ENCODE peak calls at places on chromosome 22, in five cellular contexts. Q is fibroblast of mammary gland, P is mucosa of descending colon, R is endodermal cell, M is BJ. K is an unnamed sample.

GRCh38 chr22:26617251-26618199 is at the start of gene CRYBB1:
- DNase-seq in Q (peak; percentile 23), P (no peak), R (peak; percentile 72), M (peak; percentile 7), K (no peak)

GRCh38 chr22:33109532-33110148 is 51.5 kb upstream of the SYN3 start:
- DNase-seq in Q (no peak), P (no peak), R (no peak), M (no peak), K (no peak)

GRCh38 chr22:40030026-40030756 is 35.4 kb downstream of the FAM83F start:
- DNase-seq in Q (no peak), P (no peak), R (no peak), M (no peak), K (no peak)

GRCh38 chr22:23353004-23353403 is 172.7 kb downstream of the BCR start:
- DNase-seq in Q (no peak), P (no peak), R (no peak), M (no peak), K (no peak)

GRCh38 chr22:47340851-47341436 is 578.5 kb downstream of the TBC1D22A start:
- DNase-seq in Q (peak; percentile 6), P (no peak), R (no peak), M (no peak), K (no peak)

GRCh38 chr22:47123827-47124442 is 361.5 kb downstream of the TBC1D22A start:
- DNase-seq in Q (no peak), P (no peak), R (no peak), M (no peak), K (no peak)

GRCh38 chr22:31692186-31692886 is 30.3 kb upstream of the PISD start:
- DNase-seq in Q (peak; percentile 70), P (no peak), R (no peak), M (no peak), K (no peak)

GRCh38 chr22:45077286-45077685 is 67.5 kb upstream of the PHF21B start:
- DNase-seq in Q (no peak), P (no peak), R (no peak), M (no peak), K (no peak)

GRCh38 chr22:42685941-42686666 is 34.6 kb downstream of the A4GALT start:
- DNase-seq in Q (no peak), P (no peak), R (no peak), M (no peak), K (no peak)

GRCh38 chr22:43944670-43945430 is 10.4 kb upstream of the SAMM50 start:
- DNase-seq in Q (no peak), P (no peak), R (no peak), M (no peak), K (no peak)

GRCh38 chr22:23458663-23459541 is 121.2 kb downstream of the IGLL1 start:
- DNase-seq in Q (no peak), P (no peak), R (no peak), M (no peak), K (no peak)

GRCh38 chr22:38694945-38695344 is 5.8 kb downstream of the JOSD1 start:
- DNase-seq in Q (no peak), P (no peak), R (no peak), M (no peak), K (no peak)

GRCh38 chr22:30393322-30393680 is 3.5 kb upstream of the SEC14L2 start:
- DNase-seq in Q (no peak), P (no peak), R (no peak), M (no peak), K (no peak)

GRCh38 chr22:28772633-28773460 is at the start of gene CCDC117:
- DNase-seq in Q (peak; percentile 94), P (peak; percentile 97), R (peak; percentile 97), M (peak; percentile 75), K (peak; percentile 74)

GRCh38 chr22:30816413-30816812 is 121.7 kb downstream of the OSBP2 start:
- DNase-seq in Q (no peak), P (no peak), R (peak; percentile 65), M (no peak), K (no peak)

GRCh38 chr22:29011200-29011867 is 50.3 kb downstream of the C22orf31 start:
- DNase-seq in Q (no peak), P (peak; percentile 63), R (peak; percentile 54), M (no peak), K (no peak)

GRCh38 chr22:46539169-46539568 is 1.7 kb upstream of the CELSR1 start:
- DNase-seq in Q (no peak), P (no peak), R (no peak), M (no peak), K (no peak)

GRCh38 chr22:42383851-42384417 is 48.3 kb downstream of the NFAM1 start:
- DNase-seq in Q (no peak), P (no peak), R (no peak), M (no peak), K (no peak)

GRCh38 chr22:24809331-24809730 is 3.3 kb downstream of the SGSM1 start:
- DNase-seq in Q (no peak), P (no peak), R (no peak), M (no peak), K (no peak)

GRCh38 chr22:39815882-39816395 is 77.6 kb downstream of the ENTHD1 start:
- DNase-seq in Q (peak; percentile 42), P (no peak), R (no peak), M (no peak), K (no peak)

GRCh38 chr22:27825174-27825573 is 23.6 kb upstream of the MN1 start:
- DNase-seq in Q (peak; percentile 15), P (peak; percentile 23), R (peak; percentile 75), M (no peak), K (no peak)

DNA sequence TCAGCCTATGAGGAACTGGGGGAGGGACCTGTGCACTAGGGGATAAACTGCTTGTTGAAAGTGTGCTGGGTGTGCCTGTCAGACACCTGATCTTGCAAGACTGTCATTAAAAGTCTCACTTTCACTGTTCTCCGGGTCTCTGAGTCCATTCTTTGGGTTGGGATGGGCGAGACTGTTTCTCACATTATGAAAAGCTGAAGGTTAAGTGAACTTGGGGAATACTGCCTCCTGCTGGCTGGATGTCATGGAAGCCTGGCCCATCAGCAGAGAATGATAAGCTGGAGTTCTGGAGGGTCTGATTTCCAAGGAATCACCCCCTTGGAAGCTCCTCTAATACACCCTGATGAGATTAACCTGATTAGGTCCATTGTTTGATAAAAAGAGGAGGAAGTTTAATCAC is 9.0 kb upstream of the VPREB1 start:
- DNase-seq in Q (peak; percentile 34), P (peak; percentile 70), R (peak; percentile 86), M (no peak), K (no peak)
- TF ChIP-seq CTCF in Q (peak; percentile 52), P (peak; percentile 14), R (peak; percentile 82), M (peak; percentile 19), K (peak; percentile 34)

GRCh38 chr22:20207277-20208025 is 56.6 kb upstream of the CCDC188 start:
- DNase-seq in Q (no peak), P (no peak), R (no peak), M (no peak), K (no peak)
- H3K4me3 ChIP-seq in Q (peak overlapping the region; percentile 68), P (no peak overlapping the region), R (peak overlapping the region; percentile 19), M (peak overlapping the region; percentile 55), K (no peak overlapping the region)

GRCh38 chr22:37019309-37020191 is at the start of the genes MPST and TST:
- DNase-seq in Q (peak; percentile 43), P (peak; percentile 79), R (peak; percentile 88), M (no peak), K (no peak)

GRCh38 chr22:37020192-37020479 is 594 bp downstream of the MPST start:
- DNase-seq in Q (peak; percentile 63), P (peak; percentile 79), R (no peak), M (no peak), K (no peak)

GRCh38 chr22:37017356-37017755 is 1.9 kb downstream of the TST start:
- DNase-seq in Q (no peak), P (peak; percentile 33), R (no peak), M (no peak), K (no peak)

GRCh38 chr22:37018815-37019308 is 385 bp downstream of the TST start:
- DNase-seq in Q (peak; percentile 41), P (peak; percentile 84), R (peak; percentile 84), M (no peak), K (no peak)

GRCh38 chr22:37018086-37018814 is 997 bp downstream of the TST start:
- DNase-seq in Q (no peak), P (peak; percentile 49), R (no peak), M (no peak), K (no peak)
- TF ChIP-seq CTCF in Q (no peak), P (no peak), R (no peak), M (no peak), K (no peak)

GRCh38 chr22:50481440-50482106 is at the start of gene ADM2:
- DNase-seq in Q (no peak), P (peak; percentile 73), R (peak; percentile 91), M (no peak), K (no peak)
- H3K4me3 ChIP-seq in Q (peak within 1 kb of the TSS; percentile 19), P (peak within 1 kb of the TSS; percentile 12), R (peak within 1 kb of the TSS; percentile 74), M (peak within 1 kb of the TSS; percentile 77), K (peak within 1 kb of the TSS; percentile 60)

DNA sequence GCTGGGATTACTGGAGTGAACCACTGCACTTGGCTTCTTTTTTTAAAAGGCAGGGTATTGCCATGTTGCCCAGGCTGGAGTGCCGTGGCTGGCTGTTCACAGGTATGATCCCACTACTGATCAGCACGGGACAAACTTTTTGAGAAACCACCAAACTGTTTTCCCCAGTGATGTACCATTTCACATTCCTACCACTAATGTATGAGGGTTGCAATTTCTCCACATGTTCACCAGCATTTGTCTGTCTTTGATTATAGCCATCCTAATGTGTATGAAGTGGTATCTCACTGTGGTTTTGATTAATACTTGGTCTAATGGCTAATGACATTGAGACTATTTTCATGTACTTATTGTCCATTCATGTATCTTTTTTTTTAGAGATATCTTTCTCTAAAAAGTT is 41.5 kb upstream of the EP300 start:
- DNase-seq in Q (peak; percentile 30), P (no peak), R (no peak), M (no peak), K (no peak)
- TF ChIP-seq CTCF in Q (peak; percentile 23), P (no peak), R (peak; percentile 48), M (peak; percentile 35), K (peak; percentile 16)

DNA sequence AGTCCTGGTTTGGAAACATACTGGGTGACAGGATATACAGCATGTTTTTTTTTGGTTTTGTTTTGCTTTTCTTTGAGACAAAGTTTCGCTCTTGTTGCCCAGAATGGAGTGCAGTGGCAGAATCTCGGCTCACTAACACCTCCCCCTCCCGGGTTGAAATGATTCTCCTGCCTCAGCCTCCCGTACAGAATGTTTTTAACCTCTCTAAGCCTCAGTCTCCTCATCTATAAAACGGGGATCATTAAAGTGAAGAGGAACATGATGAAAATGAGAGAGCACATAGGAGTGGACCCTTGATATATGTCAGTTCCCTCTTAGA is 28.1 kb upstream of the SCARF2 start:
- DNase-seq in Q (no peak), P (no peak), R (no peak), M (no peak), K (no peak)
- H3K4me3 ChIP-seq in Q (no peak overlapping the region), P (no peak overlapping the region), R (no peak overlapping the region), M (no peak overlapping the region), K (no peak overlapping the region)